ENCODE peak calls at places on chromosomes 16 and 17, in seven cellular contexts. F, A, W, O, C, J and T are unnamed samples.

GRCh38 chr17:79577485-79578187 is 33.2 kb downstream of the RBFOX3 start:
- DNase-seq in O (no peak), W (no peak), A (no peak), F (no peak), C (no peak), J (no peak), T (no peak)

GRCh38 chr16:87063543-87063942 is 253.6 kb downstream of the C16orf95 start:
- DNase-seq in O (no peak), A (no peak), C (no peak), W (no peak), F (no peak), J (no peak), T (no peak)

GRCh38 chr16:318628-319027 is 33.9 kb downstream of the AXIN1 start:
- DNase-seq in J (no peak), F (no peak), W (peak; percentile 41), A (no peak), C (no peak), O (no peak), T (no peak)

GRCh38 chr17:73532441-73532901 is 111.8 kb downstream of the SDK2 start:
- DNase-seq in C (no peak), J (no peak), A (no peak), F (no peak), O (no peak), W (no peak), T (peak; percentile 89)

GRCh38 chr17:50352693-50353599 is 7.0 kb downstream of the XYLT2 start:
- DNase-seq in W (no peak), F (no peak), J (no peak), A (no peak), C (no peak), O (no peak), T (no peak)

GRCh38 chr17:2511138-2511461 is 588 bp downstream of the METTL16 start:
- DNase-seq in F (no peak), W (no peak), O (no peak), C (no peak), J (no peak), A (no peak), T (no peak)

GRCh38 chr16:89920723-89921122 is 2.1 kb downstream of the MC1R start:
- DNase-seq in C (no peak), O (peak; percentile 43), J (no peak), F (no peak), A (no peak), W (no peak), T (no peak)

GRCh38 chr17:66904760-66905637 is 59.5 kb upstream of the CACNG4 start:
- DNase-seq in F (peak; percentile 56), W (no peak), J (no peak), A (no peak), C (no peak), O (peak; percentile 71), T (peak; percentile 42)

GRCh38 chr16:69941251-69942098 is 9.7 kb upstream of the CLEC18A start:
- DNase-seq in J (no peak), W (no peak), C (no peak), O (no peak), F (no peak), A (no peak), T (no peak)

GRCh38 chr17:59842901-59843652 is 49.7 kb downstream of the TUBD1 start:
- DNase-seq in W (peak; percentile 97), A (no peak), O (peak; percentile 99), F (peak; percentile 97), J (peak; percentile 41), C (no peak), T (peak; percentile 29)

GRCh38 chr17:59331929-59332889 is 754 bp downstream of the YPEL2 start:
- DNase-seq in F (peak; percentile 9), C (peak; percentile 31), O (no peak), A (no peak), J (no peak), W (peak; percentile 36), T (no peak)

GRCh38 chr17:63476857-63477470 is at the start of gene ACE:
- DNase-seq in W (no peak), J (no peak), F (no peak), A (peak; percentile 17), C (peak; percentile 19), O (no peak), T (peak; percentile 26)

GRCh38 chr16:79651363-79651762 is 50.8 kb upstream of the MAF start:
- DNase-seq in C (peak; percentile 67), J (no peak), A (no peak), O (peak; percentile 22), F (peak; percentile 94), W (no peak), T (no peak)

GRCh38 chr17:40922239-40922638 is 15.2 kb downstream of the KRT23 start:
- DNase-seq in W (peak; percentile 81), C (peak; percentile 30), J (no peak), O (peak; percentile 93), A (no peak), F (peak; percentile 88), T (peak; percentile 11)

GRCh38 chr16:14608604-14609003 is 21.5 kb downstream of the PARN start:
- DNase-seq in A (no peak), O (no peak), C (no peak), J (no peak), W (no peak), F (peak; percentile 36), T (no peak)

GRCh38 chr17:38875477-38876080 is 5.7 kb downstream of the LASP1 start:
- DNase-seq in A (no peak), O (no peak), F (no peak), J (no peak), W (no peak), C (no peak), T (no peak)

GRCh38 chr16:68991075-68991474 is 114.4 kb upstream of the HAS3 start:
- DNase-seq in O (no peak), F (peak; percentile 80), A (no peak), W (no peak), C (no peak), J (no peak), T (no peak)

GRCh38 chr17:78766743-78767294 is 15.3 kb downstream of the CYTH1 start:
- DNase-seq in A (no peak), W (no peak), J (no peak), C (no peak), O (no peak), F (no peak), T (no peak)

GRCh38 chr17:72452286-72453173 is 331.7 kb downstream of the SOX9 start:
- DNase-seq in A (no peak), F (no peak), W (no peak), J (no peak), O (no peak), C (no peak), T (no peak)

GRCh38 chr17:46764709-46765401 is 53.6 kb downstream of the WNT3 start:
- DNase-seq in W (no peak), J (no peak), F (peak; percentile 46), A (no peak), O (peak; percentile 42), C (peak; percentile 20), T (peak; percentile 26)

GRCh38 chr16:2826591-2827480 is 3.3 kb upstream of the ZG16B start:
- DNase-seq in O (no peak), A (no peak), C (no peak), F (no peak), W (no peak), J (no peak), T (no peak)

GRCh38 chr17:73317554-73318426 is 6.0 kb upstream of the CDC42EP4 start:
- DNase-seq in A (no peak), F (no peak), C (no peak), J (no peak), W (no peak), O (no peak), T (no peak)

GRCh38 chr17:77308768-77309726 is 168.3 kb downstream of the SEC14L1 start:
- DNase-seq in O (peak; percentile 62), C (no peak), A (no peak), J (no peak), W (no peak), F (peak; percentile 72), T (no peak)

GRCh38 chr16:89269805-89270665 is 52.5 kb downstream of the ZNF778 start:
- DNase-seq in F (no peak), A (no peak), C (no peak), W (no peak), J (no peak), O (no peak), T (no peak)